ENCODE peak calls at places on chromosomes 6 and 20, in six cellular contexts. N, B, T, X, M and I are unnamed samples.

GRCh38 chr20:61613885-61614284 is 361.8 kb downstream of the CDH4 start:
- DNase-seq in N (no peak), X (no peak), M (no peak), T (no peak), B (no peak), I (no peak)

GRCh38 chr6:106883808-106884262 is 90.7 kb downstream of the CD24 start:
- DNase-seq in M (no peak), N (no peak), X (no peak), T (no peak), B (no peak), I (no peak)

GRCh38 chr6:90068264-90068663 is 174.0 kb downstream of the GJA10 start:
- DNase-seq in T (no peak), M (no peak), B (peak; percentile 79), X (no peak), N (no peak), I (peak; percentile 22)

GRCh38 chr20:49214546-49214945 is 4.7 kb upstream of the DDX27 start:
- DNase-seq in N (no peak), B (no peak), M (no peak), X (no peak), T (no peak), I (no peak)

GRCh38 chr6:113833537-113833936 is 23.6 kb upstream of the MARCKS start:
- DNase-seq in B (peak; percentile 53), X (no peak), M (no peak), T (no peak), N (no peak), I (no peak)

GRCh38 chr20:48189177-48189576 is 403.9 kb upstream of the SULF2 start:
- DNase-seq in N (peak; percentile 34), X (no peak), M (no peak), B (peak; percentile 3), T (peak; percentile 53), I (peak; percentile 5)

GRCh38 chr6:30508890-30509736 is 19.8 kb downstream of the HLA-E start:
- DNase-seq in M (no peak), B (no peak), T (peak; percentile 75), N (no peak), X (no peak), I (peak; percentile 28)

GRCh38 chr6:115891111-115891669 is 169.5 kb downstream of the FRK start:
- DNase-seq in T (no peak), X (no peak), N (no peak), B (peak; percentile 84), M (no peak), I (no peak)

GRCh38 chr6:158059108-158059507 is 77.4 kb downstream of the SYNJ2 start:
- DNase-seq in B (no peak), X (no peak), T (no peak), M (no peak), N (no peak), I (no peak)

GRCh38 chr6:77609106-77609505 is 43.7 kb upstream of the MEI4 start:
- DNase-seq in B (no peak), X (no peak), T (no peak), N (no peak), M (no peak), I (no peak)

GRCh38 chr20:47370850-47371782 is 14.6 kb upstream of the ZMYND8 start:
- DNase-seq in B (peak; percentile 19), T (peak; percentile 27), N (peak; percentile 41), X (no peak), M (no peak), I (no peak)

GRCh38 chr20:48132834-48133233 is 347.6 kb upstream of the SULF2 start:
- DNase-seq in N (no peak), B (no peak), X (no peak), M (no peak), T (no peak), I (no peak)

GRCh38 chr6:41548841-41549642 is 2.9 kb downstream of the FOXP4 start:
- DNase-seq in B (no peak), X (no peak), N (no peak), T (no peak), M (no peak), I (no peak)

GRCh38 chr6:36700071-36700811 is 2.6 kb downstream of the RAB44 start:
- DNase-seq in M (no peak), N (no peak), X (peak; percentile 1), T (no peak), B (no peak), I (no peak)

GRCh38 chr6:137808191-137808590 is 58.9 kb upstream of the TNFAIP3 start:
- DNase-seq in B (peak; percentile 72), M (no peak), X (no peak), N (no peak), T (no peak), I (peak; percentile 53)

GRCh38 chr6:105849741-105850140 is 236.4 kb upstream of the PRDM1 start:
- DNase-seq in B (no peak), M (no peak), T (no peak), N (no peak), X (no peak), I (no peak)

GRCh38 chr6:66948106-66948505 is 1241.1 kb upstream of the EYS start:
- DNase-seq in N (no peak), B (peak; percentile 17), M (no peak), X (no peak), T (no peak), I (no peak)

GRCh38 chr6:79872986-79873385 is 74.4 kb downstream of the ELOVL4 start:
- DNase-seq in B (peak; percentile 31), T (no peak), M (no peak), X (no peak), N (no peak), I (no peak)

GRCh38 chr6:155315516-155315871 is 1.2 kb upstream of the TFB1M start:
- DNase-seq in M (no peak), T (no peak), X (no peak), N (no peak), B (no peak), I (peak; percentile 41)